ENCODE peak calls at places on chromosome 11, in ten cellular contexts. A is stimulated activated CD4-positive, alpha-beta T cell treated with anti-CD3 and anti-CD28 coated beads, Interleukin-2, amount 100 ng/mL, for 48 hours; N is bronchial epithelial cell; Y is AG09319; C is heart left ventricle; O is lower lobe of right lung; W is HFF-Myc; U is T-helper 17 cell; R is T-helper 1 cell; D is stimulated activated CD8-positive, alpha-beta memory T cell treated with anti-CD3 and anti-CD28 coated beads, Interleukin-4, amount 100 ng/mL, for 1 hour. J is an unnamed sample.

GRCh38 chr11:77776455-77776854 is 44.1 kb downstream of the RSF1 start:
- DNase-seq in A (no peak), N (peak), Y (no peak), C (no peak), O (no peak), W (no peak), U (no peak), R (peak), D (no peak), J (no peak)

GRCh38 chr11:106331163-106331562 is 253.7 kb downstream of the AASDHPPT start:
- DNase-seq in A (no peak), N (peak), Y (no peak), C (no peak), O (no peak), W (no peak), U (no peak), R (no peak), D (no peak), J (no peak)

GRCh38 chr11:78806214-78807004 is 231.7 kb upstream of the NARS2 start:
- DNase-seq in A (no peak), N (peak), Y (no peak), C (no peak), O (peak), W (peak), U (no peak), R (no peak), D (no peak), J (no peak)

GRCh38 chr11:7569044-7569443 is 55.2 kb downstream of the PPFIBP2 start:
- DNase-seq in A (no peak), N (no peak), Y (no peak), C (no peak), O (no peak), W (no peak), U (no peak), R (no peak), D (no peak), J (no peak)

GRCh38 chr11:118607401-118608267 is at the start of gene PHLDB1:
- DNase-seq in A (peak), N (peak), Y (no peak), C (peak), O (peak), W (no peak), U (peak), R (peak), D (no peak), J (peak)

GRCh38 chr11:64132388-64132771 is 33.5 kb downstream of the MACROD1 start:
- DNase-seq in A (no peak), N (no peak), Y (no peak), C (no peak), O (no peak), W (no peak), U (no peak), R (no peak), D (no peak), J (no peak)

GRCh38 chr11:96215094-96215782 is 127.8 kb downstream of the MAML2 start:
- DNase-seq in A (no peak), N (no peak), Y (no peak), C (no peak), O (no peak), W (no peak), U (no peak), R (peak), D (no peak), J (no peak)

GRCh38 chr11:47057374-47057773 is 119.3 kb downstream of the ARFGAP2 start:
- DNase-seq in A (no peak), N (no peak), Y (no peak), C (no peak), O (no peak), W (no peak), U (no peak), R (no peak), D (no peak), J (no peak)

GRCh38 chr11:69801513-69802335 is 17.5 kb downstream of the FGF3 start:
- DNase-seq in A (peak), N (no peak), Y (no peak), C (no peak), O (no peak), W (no peak), U (no peak), R (no peak), D (no peak), J (peak)

GRCh38 chr11:72222106-72222891 is 2.3 kb upstream of the INPPL1 start:
- DNase-seq in A (no peak), N (no peak), Y (no peak), C (no peak), O (no peak), W (no peak), U (no peak), R (no peak), D (no peak), J (no peak)

GRCh38 chr11:127919206-127920000 is 668.0 kb downstream of the ETS1 start:
- DNase-seq in A (no peak), N (peak), Y (peak), C (no peak), O (no peak), W (peak), U (no peak), R (no peak), D (no peak), J (no peak)

GRCh38 chr11:119202554-119202953 is 3.6 kb upstream of the CBL start:
- DNase-seq in A (no peak), N (no peak), Y (no peak), C (no peak), O (peak), W (no peak), U (no peak), R (no peak), D (no peak), J (no peak)